ENCODE peak calls at places on chromosome 7, in five cellular contexts. U, Z, E, F and N are unnamed samples.

GRCh38 chr7:24979470-24979862 is 512 bp downstream of the OSBPL3 start:
- DNase-seq in U (no peak), Z (peak; percentile 77), E (peak; percentile 90), F (peak; percentile 87), N (no peak)

GRCh38 chr7:2959828-2960599 is 83.7 kb downstream of the CARD11 start:
- DNase-seq in U (no peak), Z (no peak), E (no peak), F (peak; percentile 3), N (no peak)

GRCh38 chr7:142298009-142298408 is 40.2 kb upstream of the PRSS58 start:
- DNase-seq in U (no peak), Z (no peak), E (no peak), F (no peak), N (no peak)

GRCh38 chr7:140242057-140243031 is 65.6 kb upstream of the KDM7A start:
- DNase-seq in U (no peak), Z (no peak), E (no peak), F (peak; percentile 30), N (no peak)

GRCh38 chr7:106779877-106780276 is 85.2 kb upstream of the PIK3CG start:
- DNase-seq in U (no peak), Z (no peak), E (no peak), F (no peak), N (no peak)

GRCh38 chr7:28389504-28390385 is 22.6 kb upstream of the CREB5 start:
- DNase-seq in U (peak; percentile 85), Z (no peak), E (peak; percentile 80), F (no peak), N (no peak)

GRCh38 chr7:148334959-148335577 is 255.5 kb upstream of the C7orf33 start:
- DNase-seq in U (peak; percentile 93), Z (no peak), E (no peak), F (no peak), N (no peak)

GRCh38 chr7:38950309-38950708 is 27.4 kb upstream of the POU6F2 start:
- DNase-seq in U (no peak), Z (no peak), E (no peak), F (no peak), N (no peak)

GRCh38 chr7:151945224-151945623 is 11.0 kb upstream of the GALNTL5 start:
- DNase-seq in U (no peak), Z (no peak), E (no peak), F (no peak), N (no peak)

GRCh38 chr7:47725031-47725780 is 143.3 kb upstream of the TNS3 start:
- DNase-seq in U (peak; percentile 15), Z (no peak), E (no peak), F (peak; percentile 83), N (peak; percentile 66)

GRCh38 chr7:122652851-122653250 is 46.1 kb downstream of the RNF133 start:
- DNase-seq in U (no peak), Z (no peak), E (no peak), F (no peak), N (no peak)

GRCh38 chr7:140316165-140316661 is 82.1 kb downstream of the SLC37A3 start:
- DNase-seq in U (peak; percentile 59), Z (no peak), E (peak; percentile 86), F (no peak), N (no peak)

GRCh38 chr7:130154501-130155317 is 50.5 kb downstream of the TMEM209 start:
- DNase-seq in U (no peak), Z (no peak), E (peak; percentile 43), F (peak; percentile 14), N (peak; percentile 85)

GRCh38 chr7:17934612-17935247 is 5.6 kb downstream of the SNX13 start:
- DNase-seq in U (no peak), Z (no peak), E (no peak), F (no peak), N (no peak)

GRCh38 chr7:106041140-106041717 is 70.9 kb downstream of the SYPL1 start:
- DNase-seq in U (peak; percentile 35), Z (peak; percentile 62), E (peak; percentile 45), F (no peak), N (no peak)

GRCh38 chr7:45259227-45259596 is 101.6 kb downstream of the RAMP3 start:
- DNase-seq in U (no peak), Z (no peak), E (no peak), F (no peak), N (no peak)

DNA sequence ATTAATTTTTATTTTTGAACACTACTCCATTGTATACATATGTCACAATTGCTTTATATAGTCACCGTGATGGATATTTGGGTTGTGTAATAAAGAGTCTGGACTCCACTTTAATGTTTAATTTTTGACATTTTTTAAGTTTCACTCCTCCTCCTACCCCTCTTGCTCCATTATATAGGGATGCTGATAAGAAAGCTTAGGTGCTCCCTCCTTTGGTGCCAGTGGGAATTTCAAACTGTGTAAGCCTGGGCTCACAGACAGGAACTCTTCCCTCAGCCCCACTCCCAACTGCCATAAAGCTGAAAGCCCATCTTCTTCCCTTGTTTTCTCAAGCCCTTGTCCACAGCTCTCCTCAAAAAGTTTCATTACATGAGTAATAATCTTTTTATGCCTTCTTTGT is 47.6 kb downstream of the TWIST1 start:
- DNase-seq in U (no peak), Z (no peak), E (no peak), F (no peak), N (no peak)
- TF ChIP-seq CTCF in U (peak; percentile 11), Z (no peak), E (no peak), F (no peak), N (peak; percentile 37)

GRCh38 chr7:42224391-42225003 is 12.5 kb downstream of the GLI3 start:
- DNase-seq in U (no peak), Z (no peak), E (no peak), F (no peak), N (no peak)
- TF ChIP-seq CTCF in U (no peak), Z (no peak), E (no peak), F (no peak), N (no peak)

GRCh38 chr7:16660702-16661464 is 14.9 kb downstream of the BZW2 start:
- DNase-seq in U (peak; percentile 57), Z (no peak), E (peak; percentile 74), F (no peak), N (no peak)

GRCh38 chr7:16661924-16662323 is 15.9 kb downstream of the BZW2 start:
- DNase-seq in U (no peak), Z (no peak), E (no peak), F (no peak), N (no peak)

GRCh38 chr7:16655394-16655793 is 9.4 kb downstream of the BZW2 start:
- DNase-seq in U (no peak), Z (no peak), E (no peak), F (no peak), N (no peak)

GRCh38 chr7:16652888-16653287 is 6.9 kb downstream of the BZW2 start:
- DNase-seq in U (no peak), Z (no peak), E (no peak), F (no peak), N (no peak)

DNA sequence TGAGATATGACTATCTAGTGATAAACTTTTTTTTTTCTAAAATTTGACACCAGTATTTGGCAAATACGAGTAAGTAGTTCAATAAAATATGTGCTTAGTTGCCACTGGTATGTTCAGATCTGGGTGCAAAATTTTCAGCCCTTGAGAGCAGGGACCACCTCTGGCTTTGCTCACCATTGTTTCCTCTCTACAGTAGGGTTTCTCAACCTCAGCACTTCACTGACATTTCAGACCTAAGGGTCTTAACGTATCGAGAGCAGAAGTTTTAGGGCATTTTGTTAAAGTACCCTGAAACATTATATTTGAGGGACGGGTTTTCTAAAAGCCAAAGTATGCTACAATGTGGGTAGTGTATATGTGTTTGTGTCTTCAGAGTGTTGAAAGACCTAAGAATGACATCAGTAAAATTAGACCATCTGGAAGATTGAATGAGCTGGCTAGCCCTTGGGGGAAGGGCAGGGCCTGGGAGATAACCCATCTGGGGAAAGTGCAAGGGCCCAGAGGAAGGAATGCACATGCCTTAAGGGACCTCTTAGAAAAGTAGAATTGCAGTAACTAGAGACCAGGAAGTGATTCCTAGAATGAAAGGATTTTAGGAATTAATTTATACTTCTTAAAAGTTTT is 11.8 kb downstream of the BZW2 start:
- DNase-seq in U (peak; percentile 35), Z (no peak), E (peak; percentile 96), F (no peak), N (no peak)
- TF ChIP-seq CTCF in U (no peak), Z (no peak), E (peak; percentile 35), F (no peak), N (no peak)

GRCh38 chr7:87510430-87510875 is 35.0 kb upstream of the ABCB4 start:
- DNase-seq in U (no peak), Z (no peak), E (no peak), F (no peak), N (no peak)

GRCh38 chr7:87505557-87506242 is 30.2 kb upstream of the ABCB4 start:
- DNase-seq in U (no peak), Z (no peak), E (no peak), F (no peak), N (no peak)

GRCh38 chr7:87505122-87505521 is 29.6 kb upstream of the ABCB4 start:
- DNase-seq in U (no peak), Z (no peak), E (peak; percentile 1), F (no peak), N (no peak)

GRCh38 chr7:87506243-87507180 is 31.0 kb upstream of the ABCB4 start:
- DNase-seq in U (peak; percentile 15), Z (no peak), E (peak; percentile 43), F (no peak), N (no peak)

GRCh38 chr7:87507446-87507845 is 32.0 kb upstream of the ABCB4 start:
- DNase-seq in U (no peak), Z (no peak), E (peak; percentile 3), F (no peak), N (no peak)
- TF ChIP-seq CTCF in U (peak; percentile 24), Z (no peak), E (no peak), F (no peak), N (no peak)

GRCh38 chr7:80463272-80463920 is 48.5 kb downstream of the GNAT3 start:
- DNase-seq in U (no peak), Z (no peak), E (peak; percentile 43), F (no peak), N (no peak)
- TF ChIP-seq CTCF in U (no peak), Z (no peak), E (no peak), F (no peak), N (no peak)

GRCh38 chr7:132443776-132444520 is 132.3 kb downstream of the PLXNA4 start:
- DNase-seq in U (no peak), Z (no peak), E (no peak), F (no peak), N (no peak)
- TF ChIP-seq CTCF in U (no peak), Z (no peak), E (no peak), F (no peak), N (no peak)

GRCh38 chr7:21617916-21618390 is 75.1 kb downstream of the DNAH11 start:
- DNase-seq in U (peak; percentile 82), Z (no peak), E (peak; percentile 89), F (peak; percentile 18), N (no peak)

GRCh38 chr7:21616796-21617436 is 74.1 kb downstream of the DNAH11 start:
- DNase-seq in U (peak; percentile 71), Z (no peak), E (peak; percentile 41), F (no peak), N (no peak)

GRCh38 chr7:21618706-21619105 is 75.9 kb downstream of the DNAH11 start:
- DNase-seq in U (no peak), Z (no peak), E (no peak), F (no peak), N (no peak)

GRCh38 chr7:21617513-21617912 is 74.7 kb downstream of the DNAH11 start:
- DNase-seq in U (no peak), Z (no peak), E (peak; percentile 7), F (no peak), N (no peak)

DNA sequence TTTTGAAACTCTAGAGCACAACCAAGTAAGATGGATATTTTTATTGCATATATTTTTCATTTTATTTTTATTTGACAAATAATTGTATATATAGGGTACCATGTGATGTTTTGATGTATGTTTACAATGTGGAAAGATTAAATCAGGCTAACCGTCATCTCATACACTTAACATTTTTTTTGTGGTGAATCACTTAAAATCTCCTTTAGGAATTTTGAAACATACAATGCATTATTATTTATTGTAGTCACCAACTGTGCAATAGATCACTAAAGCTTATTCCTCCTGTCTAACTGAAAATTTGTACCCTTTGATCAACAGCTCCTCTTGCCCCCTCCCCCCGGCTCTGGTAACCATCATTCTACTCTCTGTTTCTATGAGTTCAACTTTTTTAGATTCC is 77.2 kb downstream of the DNAH11 start:
- DNase-seq in U (no peak), Z (no peak), E (no peak), F (no peak), N (no peak)
- TF ChIP-seq CTCF in U (no peak), Z (no peak), E (no peak), F (no peak), N (no peak)